ENCODE peak calls at places on chromosomes 2 and 18, in nine cellular contexts. E, V, K, A, D, Y, Z, H and X are unnamed samples.
A peak's percentile ranks its signal among the peaks of the same experiment; 100 is the strongest.

GRCh38 chr2:73089270-73090030 is 17.9 kb upstream of the SFXN5 start:
- DNase-seq in K (peak; percentile 100), Y (peak; percentile 91), D (peak; percentile 98), E (peak; percentile 43), Z (peak; percentile 70), V (no peak), A (no peak), H (no peak), X (peak; percentile 96)

GRCh38 chr2:216943109-216943508 is 83.2 kb upstream of the TNP1 start:
- DNase-seq in V (no peak), K (no peak), E (no peak), Y (no peak), D (no peak), Z (no peak), A (no peak), H (no peak), X (no peak)

GRCh38 chr2:188042412-188042811 is 249.3 kb upstream of the GULP1 start:
- DNase-seq in A (no peak), D (peak; percentile 46), K (peak; percentile 82), Z (no peak), H (no peak), V (no peak), E (no peak), Y (no peak), X (no peak)

GRCh38 chr18:55706893-55707292 is 118.9 kb upstream of the TCF4 start:
- DNase-seq in D (peak; percentile 69), H (no peak), A (no peak), Y (no peak), V (no peak), E (no peak), Z (no peak), K (peak; percentile 92), X (no peak)

GRCh38 chr2:98664323-98664722 is 55.9 kb downstream of the UNC50 start:
- DNase-seq in V (no peak), D (peak; percentile 88), A (no peak), E (no peak), Z (no peak), K (no peak), H (peak; percentile 62), Y (no peak), X (no peak)

GRCh38 chr2:235050992-235051351 is 99.2 kb downstream of the SH3BP4 start:
- DNase-seq in E (peak; percentile 91), H (peak; percentile 93), V (peak; percentile 97), A (no peak), Z (peak; percentile 46), K (peak; percentile 93), D (peak; percentile 83), Y (peak; percentile 78), X (peak; percentile 85)

GRCh38 chr18:13191779-13192178 is 26.8 kb upstream of the LDLRAD4 start:
- DNase-seq in E (no peak), Z (peak; percentile 42), H (no peak), V (no peak), K (no peak), A (no peak), Y (peak; percentile 47), D (no peak), X (no peak)

GRCh38 chr2:10608273-10608672 is 81.5 kb downstream of the NOL10 start:
- DNase-seq in D (no peak), H (peak; percentile 61), E (no peak), V (no peak), A (no peak), Y (no peak), Z (no peak), K (no peak), X (no peak)

GRCh38 chr2:163633296-163633695 is 102.5 kb downstream of the FIGN start:
- DNase-seq in V (no peak), D (no peak), K (no peak), Z (no peak), H (no peak), E (no peak), A (no peak), Y (no peak), X (no peak)

GRCh38 chr2:85737961-85738360 is 15.8 kb upstream of the ATOH8 start:
- DNase-seq in E (no peak), H (no peak), Z (no peak), Y (no peak), A (no peak), V (no peak), D (no peak), K (no peak), X (no peak)

GRCh38 chr2:10325278-10326145 is 22.8 kb downstream of the HPCAL1 start:
- DNase-seq in K (no peak), Z (peak; percentile 74), E (no peak), V (no peak), H (peak; percentile 51), Y (peak; percentile 32), A (no peak), D (no peak), X (no peak)

GRCh38 chr2:37211212-37211611 is 14.9 kb downstream of the CEBPZOS start:
- DNase-seq in H (no peak), A (no peak), K (peak; percentile 26), E (no peak), V (no peak), D (no peak), Y (no peak), Z (no peak), X (no peak)

GRCh38 chr2:19140463-19141208 is 217.8 kb downstream of the OSR1 start:
- DNase-seq in D (peak; percentile 78), Z (peak; percentile 99), H (no peak), E (no peak), V (no peak), K (peak; percentile 95), A (no peak), Y (peak; percentile 76), X (no peak)

GRCh38 chr2:152611458-152612231 is 105.6 kb downstream of the PRPF40A start:
- DNase-seq in D (peak; percentile 28), Z (no peak), E (peak; percentile 30), V (no peak), A (no peak), Y (peak; percentile 37), H (peak; percentile 53), K (peak; percentile 80), X (no peak)

DNA sequence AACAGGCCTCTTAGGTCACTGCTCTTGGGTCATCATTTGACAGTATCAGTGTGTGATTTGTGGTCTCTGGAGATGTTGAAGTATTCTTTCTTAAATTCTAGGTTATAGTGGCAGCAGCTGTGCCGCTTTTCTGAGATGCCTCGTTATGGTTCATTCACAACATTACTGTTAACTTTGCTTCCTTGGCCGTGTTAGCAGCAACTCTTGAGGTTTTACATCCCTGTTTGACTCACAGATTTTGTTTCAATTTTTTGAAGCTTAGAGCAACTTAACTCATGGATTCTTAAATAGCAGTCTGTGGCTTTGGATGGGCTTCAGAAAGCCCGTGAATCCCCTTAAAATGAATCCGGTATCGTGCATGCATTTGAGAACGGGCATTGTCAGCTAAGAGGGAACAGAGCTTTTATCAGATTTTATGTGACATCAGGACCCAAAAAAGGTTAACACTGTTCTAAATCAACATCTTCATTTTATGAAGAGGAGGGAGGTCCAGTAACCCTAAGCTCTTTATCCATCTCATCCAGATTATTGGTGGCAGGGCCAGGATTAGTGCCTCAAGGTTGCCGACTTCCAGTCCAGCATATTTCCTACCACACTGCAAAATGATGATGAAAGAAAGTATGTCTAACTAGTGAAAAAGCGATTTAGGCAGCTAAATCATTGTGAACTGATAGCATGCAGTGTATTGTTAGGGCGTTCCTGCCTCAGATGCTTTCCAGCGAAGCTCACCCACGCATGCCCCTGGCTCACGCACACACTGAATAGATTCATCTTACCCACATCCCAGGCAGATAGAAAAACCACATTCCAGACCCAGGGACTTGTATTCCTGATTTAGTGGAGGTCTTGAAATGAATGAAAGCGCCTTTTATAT is 5.1 kb downstream of the TRIB2 start:
- DNase-seq in K (peak; percentile 57), A (no peak), H (no peak), V (no peak), Z (no peak), Y (no peak), D (peak; percentile 69), E (no peak), X (no peak)
- H3K4me1 ChIP-seq in K (peaks cover 7% of the 10 kb centered on the region), A (peaks cover 18% of the 10 kb centered on the region), H (peaks cover 7% of the 10 kb centered on the region), V (no peaks in the 10 kb centered on the region), Z (peaks cover 30% of the 10 kb centered on the region), Y (peaks cover 28% of the 10 kb centered on the region), D (peaks cover 33% of the 10 kb centered on the region), E (peaks cover 99% of the 10 kb centered on the region), X (peaks cover 7% of the 10 kb centered on the region)

DNA sequence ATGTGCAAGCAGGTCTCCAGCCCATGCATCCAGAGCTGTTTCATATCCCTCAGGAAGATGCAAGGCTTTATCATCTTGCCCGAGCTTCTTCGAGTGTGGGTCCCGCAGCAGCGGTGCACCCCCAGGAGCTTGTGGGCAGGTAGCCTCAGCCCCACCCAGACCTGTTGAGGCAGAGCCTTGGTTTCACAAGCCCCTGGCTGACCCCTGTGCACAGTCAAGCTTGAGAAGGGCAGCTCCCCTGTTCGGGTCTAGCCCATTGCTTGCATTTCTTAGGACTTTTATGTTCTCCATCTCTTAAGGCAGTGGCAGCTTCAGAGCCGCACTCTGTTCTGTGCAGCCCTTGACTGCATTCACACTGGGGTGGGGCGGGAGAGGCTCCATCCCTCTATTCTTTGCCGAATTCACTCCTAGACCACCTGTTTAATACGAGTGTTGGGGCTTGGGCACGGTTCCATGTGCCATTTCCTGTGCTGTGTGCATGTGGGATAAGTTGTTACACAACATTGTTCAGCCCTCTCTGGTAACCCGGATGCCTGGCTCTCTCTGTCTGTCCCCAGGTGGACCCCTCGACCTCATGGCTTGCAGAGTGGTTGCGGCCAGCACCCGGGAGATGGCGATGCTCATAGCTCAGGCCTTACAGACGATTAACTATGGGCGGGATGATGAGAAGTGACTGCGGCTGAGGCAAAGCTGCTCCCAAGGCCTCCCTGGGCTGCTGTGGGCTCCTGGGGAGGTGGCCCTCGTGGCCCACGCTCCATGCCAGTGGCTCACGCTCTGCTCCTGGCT is 48.7 kb downstream of the IMPA2 start:
- DNase-seq in K (no peak), V (no peak), A (no peak), Y (no peak), Z (no peak), D (no peak), E (no peak), H (no peak), X (no peak)
- H3K36me3 ChIP-seq in K (peaks cover 17% of the 10 kb centered on the region), V (no peaks in the 10 kb centered on the region), A (peaks cover 52% of the 10 kb centered on the region), Y (no peaks in the 10 kb centered on the region), Z (peaks cover 25% of the 10 kb centered on the region), D (no peaks in the 10 kb centered on the region), E (peaks cover 32% of the 10 kb centered on the region), H (no peaks in the 10 kb centered on the region), X (no peaks in the 10 kb centered on the region)

GRCh38 chr2:170176212-170176611 is 1.7 kb upstream of the MYO3B start:
- DNase-seq in A (no peak), K (no peak), V (peak; percentile 84), D (no peak), Y (no peak), E (no peak), H (no peak), Z (no peak), X (no peak)
- H3K4me1 ChIP-seq in A (no peaks in the 10 kb centered on the region), K (peaks cover 2% of the 10 kb centered on the region), V (peaks cover 10% of the 10 kb centered on the region), D (peaks cover 4% of the 10 kb centered on the region), Y (no peaks in the 10 kb centered on the region), E (no peaks in the 10 kb centered on the region), H (no peaks in the 10 kb centered on the region), Z (no peaks in the 10 kb centered on the region), X (no peaks in the 10 kb centered on the region)

DNA sequence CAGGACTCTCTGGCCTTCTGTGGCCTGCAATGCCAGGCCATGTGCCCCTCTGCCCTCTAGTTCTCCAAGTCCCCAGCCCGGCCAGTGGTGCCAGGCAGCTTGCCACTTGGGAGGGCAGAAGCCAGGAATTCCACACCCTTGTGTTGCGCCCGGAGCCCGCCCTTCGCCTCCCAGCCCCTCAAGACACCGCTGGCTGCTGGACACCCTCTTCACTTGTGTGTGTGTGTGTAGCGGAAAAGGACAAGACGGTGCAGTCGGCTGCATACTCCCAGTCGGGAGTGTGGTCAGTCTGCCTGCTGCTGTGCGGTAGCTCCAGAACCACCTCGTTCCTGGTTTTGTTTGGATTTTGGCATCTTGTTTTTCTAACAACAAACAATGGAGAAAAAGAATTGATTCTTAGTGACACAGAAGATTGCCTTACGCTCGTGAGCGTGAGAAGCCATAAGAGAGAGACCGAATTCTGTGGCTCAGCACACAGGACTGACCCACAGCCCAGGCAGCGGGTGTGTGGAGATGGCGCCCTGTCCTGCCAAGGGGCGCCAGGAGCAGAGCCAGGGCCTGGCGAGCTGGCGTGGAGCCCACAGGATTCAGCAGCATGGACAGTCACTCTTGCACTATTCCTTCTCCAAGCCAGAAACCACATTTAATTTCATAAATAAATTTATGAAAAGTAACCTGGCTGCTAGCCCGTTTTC is 46.5 kb downstream of the FAM168B start:
- DNase-seq in Y (no peak), H (no peak), Z (no peak), V (no peak), D (no peak), E (no peak), K (no peak), A (no peak), X (no peak)
- H3K36me3 ChIP-seq in Y (no peaks in the 10 kb centered on the region), H (peaks cover 18% of the 10 kb centered on the region), Z (peaks cover 50% of the 10 kb centered on the region), V (peaks cover 4% of the 10 kb centered on the region), D (peaks cover 16% of the 10 kb centered on the region), E (peaks cover 55% of the 10 kb centered on the region), K (peaks cover 38% of the 10 kb centered on the region), A (peaks cover 60% of the 10 kb centered on the region), X (peaks cover 43% of the 10 kb centered on the region)